ENCODE peak calls at places on chromosomes 7 and 10, in five cellular contexts. Z is nephron progenitor cell, I is tibial nerve, P is GOT3, Q is AG09309. G is an unnamed sample.

GRCh38 chr7:82443801-82444219 is 233 bp upstream of the CACNA2D1 start:
- DNase-seq in Q (peak; percentile 65), I (peak; percentile 62), Z (peak; percentile 82), P (peak; percentile 20), G (peak; percentile 83)

GRCh38 chr10:3784510-3785250 is at the start of gene KLF6:
- DNase-seq in P (no peak), Z (no peak), Q (no peak), I (no peak), G (peak; percentile 67)

GRCh38 chr7:28144266-28144665 is 36.3 kb downstream of the JAZF1 start:
- DNase-seq in P (no peak), I (no peak), Z (peak; percentile 38), Q (no peak), G (peak; percentile 74)

GRCh38 chr7:121620206-121620605 is 224.1 kb upstream of the FAM3C start:
- DNase-seq in Z (no peak), I (no peak), Q (no peak), P (no peak), G (no peak)

GRCh38 chr10:119079572-119080520 is 771 bp downstream of the EIF3A start:
- DNase-seq in I (peak; percentile 54), Z (peak; percentile 67), Q (no peak), P (no peak), G (peak; percentile 78)

GRCh38 chr7:10075866-10076265 is 897.8 kb upstream of the PHF14 start:
- DNase-seq in Q (no peak), P (no peak), Z (no peak), I (no peak), G (no peak)

GRCh38 chr7:120023494-120024167 is 249.3 kb upstream of the KCND2 start:
- DNase-seq in Z (no peak), I (no peak), P (no peak), Q (no peak), G (no peak)

GRCh38 chr7:150788474-150789269 is 11.5 kb downstream of the TMEM176B start:
- DNase-seq in P (no peak), Q (no peak), I (peak; percentile 75), Z (no peak), G (no peak)

GRCh38 chr10:43976292-43976691 is 327.6 kb upstream of the ZNF32 start:
- DNase-seq in Z (no peak), P (no peak), Q (no peak), I (no peak), G (no peak)

GRCh38 chr10:49304137-49304536 is 5.2 kb downstream of the C10orf71 start:
- DNase-seq in Q (no peak), Z (no peak), P (no peak), I (no peak), G (no peak)

GRCh38 chr7:48102530-48102929 is 13.5 kb downstream of the UPP1 start:
- DNase-seq in P (no peak), Z (no peak), I (no peak), Q (no peak), G (no peak)

GRCh38 chr10:60444494-60445064 is 54.9 kb upstream of the ANK3 start:
- DNase-seq in Z (no peak), I (no peak), Q (no peak), P (no peak), G (peak; percentile 12)

GRCh38 chr10:121753726-121754476 is 155.7 kb upstream of the FGFR2 start:
- DNase-seq in Z (no peak), P (no peak), I (no peak), Q (peak; percentile 46), G (no peak)

GRCh38 chr7:44285561-44285960 is 39.8 kb downstream of the CAMK2B start:
- DNase-seq in Z (peak; percentile 4), I (no peak), P (no peak), Q (no peak), G (no peak)

GRCh38 chr7:107505997-107506682 is 36.3 kb downstream of the GPR22 start:
- DNase-seq in Q (no peak), Z (no peak), P (no peak), I (no peak), G (no peak)

GRCh38 chr10:99859585-99859984 is 77.1 kb downstream of the ABCC2 start:
- DNase-seq in P (no peak), I (no peak), Q (no peak), Z (no peak), G (peak; percentile 56)

GRCh38 chr7:95794917-95795515 is 22.7 kb downstream of the DYNC1I1 start:
- DNase-seq in I (no peak), Q (no peak), Z (no peak), P (no peak), G (peak; percentile 55)

GRCh38 chr10:35420827-35421552 is 84.7 kb downstream of the CCNY start:
- DNase-seq in Z (no peak), I (no peak), Q (no peak), P (no peak), G (no peak)

GRCh38 chr7:73887762-73888161 is 26.8 kb downstream of the TMEM270 start:
- DNase-seq in I (no peak), Q (no peak), Z (no peak), P (no peak), G (no peak)

GRCh38 chr7:28855538-28856217 is 102.5 kb downstream of the TRIL start:
- DNase-seq in Z (no peak), Q (peak; percentile 80), P (peak; percentile 50), I (no peak), G (no peak)

GRCh38 chr7:128860158-128861073 is 2.2 kb upstream of the ATP6V1F start:
- DNase-seq in Z (no peak), I (no peak), P (no peak), Q (no peak), G (peak; percentile 27)

GRCh38 chr10:72088879-72089585 is 681 bp upstream of the SPOCK2 start:
- DNase-seq in Q (no peak), I (peak; percentile 20), P (no peak), Z (peak; percentile 66), G (peak; percentile 60)

GRCh38 chr10:7826971-7827370 is 8.7 kb downstream of the TAF3 start:
- DNase-seq in Q (no peak), P (no peak), I (no peak), Z (no peak), G (no peak)

GRCh38 chr7:81232084-81232799 is 313.4 kb upstream of the SEMA3C start:
- DNase-seq in Q (no peak), P (no peak), I (no peak), Z (no peak), G (no peak)

GRCh38 chr10:109894516-109894915 is 28.8 kb downstream of the XPNPEP1 start:
- DNase-seq in Z (no peak), P (no peak), Q (peak; percentile 68), I (peak; percentile 76), G (no peak)

GRCh38 chr10:124892031-124892430 is 49.9 kb upstream of the ZRANB1 start:
- DNase-seq in P (no peak), I (no peak), Q (no peak), Z (no peak), G (no peak)

GRCh38 chr10:108956149-108956548 is 967.2 kb downstream of the XPNPEP1 start:
- DNase-seq in Q (no peak), Z (no peak), I (no peak), P (no peak), G (no peak)

GRCh38 chr10:58573144-58573543 is 60.5 kb downstream of the BICC1 start:
- DNase-seq in I (no peak), Z (no peak), P (no peak), Q (peak; percentile 71), G (no peak)

GRCh38 chr10:335151-335800 is 200.0 kb downstream of the ZMYND11 start:
- DNase-seq in I (no peak), Z (no peak), Q (no peak), P (no peak), G (no peak)